ENCODE peak calls at places on chromosomes 2 and 18, in seven cellular contexts. One of them, this sample, is unnamed.

GRCh38 chr2:72545790-72546189 is 280.0 kb downstream of the EXOC6B start:
- DNase-seq in astrocyte of the hippocampus: no peak
- DNase-seq in D721Med: no peak
- DNase-seq in non-pigmented ciliary epithelial cell: no peak
- DNase-seq in naive thymus-derived CD8-positive, alpha-beta T cell: no peak
- DNase-seq in left lobe of liver: no peak
- DNase-seq in T-cell: no peak
- DNase-seq in this sample: no peak

GRCh38 chr2:241519669-241520068 is 11.3 kb upstream of the STK25 start:
- DNase-seq in astrocyte of the hippocampus: no peak
- DNase-seq in D721Med: no peak
- DNase-seq in non-pigmented ciliary epithelial cell: no peak
- DNase-seq in naive thymus-derived CD8-positive, alpha-beta T cell: no peak
- DNase-seq in left lobe of liver: no peak
- DNase-seq in T-cell: no peak
- DNase-seq in this sample: no peak

GRCh38 chr2:115303-115702 is 69.0 kb upstream of the FAM110C start:
- DNase-seq in astrocyte of the hippocampus: peak
- DNase-seq in D721Med: no peak
- DNase-seq in non-pigmented ciliary epithelial cell: no peak
- DNase-seq in naive thymus-derived CD8-positive, alpha-beta T cell: no peak
- DNase-seq in left lobe of liver: no peak
- DNase-seq in T-cell: no peak
- DNase-seq in this sample: no peak

GRCh38 chr2:17573085-17573805 is 32.7 kb downstream of the VSNL1 start:
- DNase-seq in astrocyte of the hippocampus: peak
- DNase-seq in D721Med: no peak
- DNase-seq in non-pigmented ciliary epithelial cell: no peak
- DNase-seq in naive thymus-derived CD8-positive, alpha-beta T cell: no peak
- DNase-seq in left lobe of liver: no peak
- DNase-seq in T-cell: no peak
- DNase-seq in this sample: peak

GRCh38 chr2:221532641-221533040 is 39.5 kb downstream of the EPHA4 start:
- DNase-seq in astrocyte of the hippocampus: no peak
- DNase-seq in D721Med: no peak
- DNase-seq in non-pigmented ciliary epithelial cell: no peak
- DNase-seq in naive thymus-derived CD8-positive, alpha-beta T cell: no peak
- DNase-seq in left lobe of liver: no peak
- DNase-seq in T-cell: no peak
- DNase-seq in this sample: no peak

GRCh38 chr2:109151519-109151918 is 22.5 kb downstream of the SH3RF3 start:
- DNase-seq in astrocyte of the hippocampus: no peak
- DNase-seq in D721Med: no peak
- DNase-seq in non-pigmented ciliary epithelial cell: no peak
- DNase-seq in naive thymus-derived CD8-positive, alpha-beta T cell: no peak
- DNase-seq in left lobe of liver: no peak
- DNase-seq in T-cell: no peak
- DNase-seq in this sample: no peak

GRCh38 chr2:119531292-119531691 is 7.0 kb upstream of the SCTR start:
- DNase-seq in astrocyte of the hippocampus: no peak
- DNase-seq in D721Med: no peak
- DNase-seq in non-pigmented ciliary epithelial cell: no peak
- DNase-seq in naive thymus-derived CD8-positive, alpha-beta T cell: no peak
- DNase-seq in left lobe of liver: no peak
- DNase-seq in T-cell: no peak
- DNase-seq in this sample: no peak

GRCh38 chr18:34592961-34593382 is 117.1 kb upstream of the DTNA start:
- DNase-seq in astrocyte of the hippocampus: peak
- DNase-seq in D721Med: no peak
- DNase-seq in non-pigmented ciliary epithelial cell: peak
- DNase-seq in naive thymus-derived CD8-positive, alpha-beta T cell: no peak
- DNase-seq in left lobe of liver: peak
- DNase-seq in T-cell: no peak
- DNase-seq in this sample: peak

GRCh38 chr2:229159405-229159804 is 111.7 kb downstream of the PID1 start:
- DNase-seq in astrocyte of the hippocampus: no peak
- DNase-seq in D721Med: no peak
- DNase-seq in non-pigmented ciliary epithelial cell: no peak
- DNase-seq in naive thymus-derived CD8-positive, alpha-beta T cell: no peak
- DNase-seq in left lobe of liver: no peak
- DNase-seq in T-cell: no peak
- DNase-seq in this sample: no peak

This sample was measured in astrocyte of the spinal cord.